ENCODE peak calls at places on chromosomes 16 and 17, in four cellular contexts. One of them, this sample, is unnamed.

GRCh38 chr16:8848939-8849391 is 19.8 kb downstream of the CARHSP1 start:
- DNase-seq in GM12878: no peak
- DNase-seq in A549: no peak
- DNase-seq in K562: no peak
- DNase-seq in this sample: no peak

GRCh38 chr17:8140413-8141029 is 11.7 kb downstream of the PER1 start:
- DNase-seq in K562: no peak
- DNase-seq in A549: no peak
- DNase-seq in GM12878: no peak
- DNase-seq in this sample: no peak

GRCh38 chr17:65953316-65954147 is 238.4 kb downstream of the CEP112 start:
- DNase-seq in K562: no peak
- DNase-seq in GM12878: no peak
- DNase-seq in A549: no peak
- DNase-seq in this sample: peak

GRCh38 chr17:44221072-44221861 is 1.8 kb upstream of the UBTF start:
- DNase-seq in K562: peak
- DNase-seq in GM12878: no peak
- DNase-seq in A549: peak
- DNase-seq in this sample: peak

GRCh38 chr16:4290236-4290830 is 17.5 kb upstream of the TFAP4 start:
- DNase-seq in A549: peak
- DNase-seq in GM12878: no peak
- DNase-seq in K562: no peak
- DNase-seq in this sample: peak

GRCh38 chr16:24497405-24497804 is 42.0 kb upstream of the RBBP6 start:
- DNase-seq in K562: no peak
- DNase-seq in A549: no peak
- DNase-seq in GM12878: no peak
- DNase-seq in this sample: no peak

GRCh38 chr17:81537856-81538555 is 9.8 kb downstream of the FSCN2 start:
- DNase-seq in GM12878: no peak
- DNase-seq in K562: no peak
- DNase-seq in A549: no peak
- DNase-seq in this sample: no peak

GRCh38 chr16:68229431-68230175 is 6.3 kb downstream of the ESRP2 start:
- DNase-seq in GM12878: no peak
- DNase-seq in A549: peak
- DNase-seq in K562: peak
- DNase-seq in this sample: peak

GRCh38 chr16:76653390-76654026 is 376.3 kb downstream of the CNTNAP4 start:
- DNase-seq in GM12878: peak
- DNase-seq in K562: peak
- DNase-seq in A549: peak
- DNase-seq in this sample: peak

GRCh38 chr16:69865701-69866100 is 85.4 kb upstream of the CLEC18A start:
- DNase-seq in K562: peak
- DNase-seq in GM12878: no peak
- DNase-seq in A549: no peak
- DNase-seq in this sample: peak

GRCh38 chr16:81276323-81276722 is 37.8 kb downstream of the BCO1 start:
- DNase-seq in K562: no peak
- DNase-seq in GM12878: no peak
- DNase-seq in A549: no peak
- DNase-seq in this sample: no peak

GRCh38 chr17:63490321-63490720 is 13.5 kb downstream of the ACE start:
- DNase-seq in GM12878: no peak
- DNase-seq in A549: no peak
- DNase-seq in K562: no peak
- DNase-seq in this sample: no peak

GRCh38 chr16:3013491-3013951 is 798 bp downstream of the CLDN9 start:
- DNase-seq in K562: no peak
- DNase-seq in GM12878: no peak
- DNase-seq in A549: no peak
- DNase-seq in this sample: no peak

GRCh38 chr16:88454315-88455057 is 1.4 kb downstream of the ZFPM1 start:
- DNase-seq in GM12878: no peak
- DNase-seq in K562: no peak
- DNase-seq in A549: peak
- DNase-seq in this sample: no peak

DNA sequence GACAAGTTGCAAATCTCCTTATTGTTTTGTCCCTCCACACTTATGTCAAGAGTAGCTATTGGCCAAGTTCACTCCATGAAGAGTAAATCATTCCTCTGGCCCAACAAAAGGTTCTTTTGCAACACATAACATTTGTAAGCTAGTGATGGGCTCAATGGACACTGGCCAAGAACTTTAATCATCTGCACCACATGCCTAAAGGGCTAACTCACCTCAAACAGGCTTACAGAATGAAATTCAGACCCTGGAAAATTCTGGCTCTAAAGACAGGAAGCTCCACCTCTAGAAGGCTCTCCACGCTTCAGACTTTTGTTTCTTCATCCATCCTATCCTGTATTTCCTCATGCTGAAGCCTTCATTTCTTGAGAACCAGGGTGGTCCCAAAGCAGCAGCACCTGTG is 10.9 kb upstream of the ANKFN1 start:
- DNase-seq in A549: no peak
- DNase-seq in GM12878: no peak
- DNase-seq in K562: no peak
- DNase-seq in this sample: no peak
- TF ChIP-seq MYC in A549: no peak
- TF ChIP-seq MYC in GM12878: no peak
- TF ChIP-seq MYC in K562: no peak
- TF ChIP-seq MYC in this sample: no peak

GRCh38 chr16:17328971-17329370 is 141.8 kb downstream of the XYLT1 start:
- DNase-seq in A549: no peak
- DNase-seq in GM12878: no peak
- DNase-seq in K562: no peak
- DNase-seq in this sample: no peak
- TF ChIP-seq CEBPB in A549: no peak
- TF ChIP-seq CEBPB in GM12878: no peak
- TF ChIP-seq CEBPB in K562: no peak
- TF ChIP-seq CEBPB in this sample: no peak

GRCh38 chr17:79473111-79473835 is 137.6 kb downstream of the RBFOX3 start:
- DNase-seq in K562: peak
- DNase-seq in A549: peak
- DNase-seq in GM12878: no peak
- DNase-seq in this sample: peak

GRCh38 chr17:79473836-79474204 is 137.0 kb downstream of the RBFOX3 start:
- DNase-seq in GM12878: no peak
- DNase-seq in K562: no peak
- DNase-seq in A549: no peak
- DNase-seq in this sample: no peak

GRCh38 chr17:79466562-79467350 is 144.1 kb downstream of the RBFOX3 start:
- DNase-seq in GM12878: no peak
- DNase-seq in A549: no peak
- DNase-seq in K562: no peak
- DNase-seq in this sample: no peak

GRCh38 chr17:79468183-79468944 is 142.5 kb downstream of the RBFOX3 start:
- DNase-seq in A549: no peak
- DNase-seq in GM12878: no peak
- DNase-seq in K562: no peak
- DNase-seq in this sample: no peak

DNA sequence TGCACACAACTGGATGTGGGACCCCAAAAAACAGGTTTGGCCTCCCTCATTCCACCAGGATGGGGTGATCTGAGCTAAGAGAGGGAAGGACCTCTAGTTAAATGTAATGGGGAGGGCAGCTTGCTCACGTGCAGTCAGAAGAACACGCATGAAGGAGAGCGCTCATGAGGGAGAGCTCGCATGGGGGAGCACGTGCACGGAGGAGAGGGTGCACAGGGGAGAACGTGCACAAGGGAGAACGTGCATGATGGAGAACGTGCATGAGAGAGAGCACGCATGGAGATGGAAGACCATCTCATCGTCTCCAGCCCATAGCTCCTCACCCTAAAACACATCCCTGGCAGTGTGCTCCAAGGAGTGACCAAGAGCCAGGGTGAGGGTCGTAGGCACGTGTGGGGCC is 141.2 kb downstream of the RBFOX3 start:
- DNase-seq in A549: no peak
- DNase-seq in K562: no peak
- DNase-seq in GM12878: no peak
- DNase-seq in this sample: no peak
- TF ChIP-seq MYC in A549: no peak
- TF ChIP-seq MYC in K562: no peak
- TF ChIP-seq MYC in GM12878: no peak
- TF ChIP-seq MYC in this sample: no peak

GRCh38 chr17:38461683-38462082 is 33.4 kb downstream of the ARHGAP23 start:
- DNase-seq in GM12878: no peak
- DNase-seq in K562: no peak
- DNase-seq in A549: no peak
- DNase-seq in this sample: no peak
- TF ChIP-seq CEBPB in GM12878: no peak
- TF ChIP-seq CEBPB in K562: no peak
- TF ChIP-seq CEBPB in A549: no peak
- TF ChIP-seq CEBPB in this sample: no peak

GRCh38 chr17:4599505-4600281 is 15.4 kb downstream of the SMTNL2 start:
- DNase-seq in A549: no peak
- DNase-seq in GM12878: no peak
- DNase-seq in K562: peak
- DNase-seq in this sample: peak
- TF ChIP-seq MYC in A549: no peak
- TF ChIP-seq MYC in GM12878: no peak
- TF ChIP-seq MYC in K562: no peak
- TF ChIP-seq MYC in this sample: no peak

DNA sequence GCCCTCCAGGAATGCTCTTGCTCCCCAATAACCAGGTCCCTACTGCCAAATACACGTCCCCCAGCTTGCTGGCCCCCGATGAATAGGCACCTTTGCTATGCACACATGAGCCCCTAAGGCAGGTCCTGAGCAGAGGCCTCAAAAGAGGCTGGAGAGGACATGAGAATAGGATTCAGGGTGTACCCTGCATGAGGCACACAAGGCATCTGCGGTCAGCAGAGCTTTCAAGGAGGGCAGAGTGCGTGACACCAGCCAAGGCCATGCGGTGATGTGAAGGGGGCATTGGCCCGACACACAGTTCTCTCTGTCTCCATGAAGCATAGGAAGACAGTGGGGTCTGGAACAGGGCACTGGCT is 6.9 kb downstream of the SEZ6L2 start:
- DNase-seq in GM12878: no peak
- DNase-seq in K562: no peak
- DNase-seq in A549: no peak
- DNase-seq in this sample: no peak
- TF ChIP-seq CEBPB in GM12878: no peak
- TF ChIP-seq CEBPB in K562: no peak
- TF ChIP-seq CEBPB in A549: no peak
- TF ChIP-seq CEBPB in this sample: no peak

DNA sequence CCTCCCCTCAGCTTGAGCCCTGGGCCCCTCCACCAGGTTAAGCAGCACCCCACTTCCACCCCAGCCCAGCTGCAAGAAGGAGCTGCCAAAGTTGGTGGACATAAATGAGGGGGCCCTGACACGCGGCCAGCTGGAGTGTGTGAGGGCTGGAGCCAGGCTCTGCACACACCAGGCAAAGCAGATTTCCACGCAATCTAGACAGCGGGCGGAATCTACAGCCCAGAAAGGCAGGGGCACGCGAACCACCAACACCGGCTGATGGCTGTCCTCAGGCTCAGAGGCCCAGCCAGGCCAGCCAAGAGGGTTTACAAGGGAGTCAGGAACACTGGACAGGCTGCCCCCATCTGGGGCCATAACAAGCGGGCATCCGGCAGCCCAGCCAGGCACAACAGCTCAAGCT is 171.2 kb downstream of the ZNF423 start:
- DNase-seq in GM12878: no peak
- DNase-seq in A549: no peak
- DNase-seq in K562: no peak
- DNase-seq in this sample: no peak
- TF ChIP-seq MYC in GM12878: no peak
- TF ChIP-seq MYC in A549: no peak
- TF ChIP-seq MYC in K562: no peak
- TF ChIP-seq MYC in this sample: no peak

GRCh38 chr16:59591480-59591879 is 857.4 kb upstream of the GOT2 start:
- DNase-seq in K562: no peak
- DNase-seq in A549: no peak
- DNase-seq in GM12878: no peak
- DNase-seq in this sample: no peak

GRCh38 chr16:59597269-59597668 is 863.2 kb upstream of the GOT2 start:
- DNase-seq in K562: no peak
- DNase-seq in GM12878: no peak
- DNase-seq in A549: no peak
- DNase-seq in this sample: no peak

DNA sequence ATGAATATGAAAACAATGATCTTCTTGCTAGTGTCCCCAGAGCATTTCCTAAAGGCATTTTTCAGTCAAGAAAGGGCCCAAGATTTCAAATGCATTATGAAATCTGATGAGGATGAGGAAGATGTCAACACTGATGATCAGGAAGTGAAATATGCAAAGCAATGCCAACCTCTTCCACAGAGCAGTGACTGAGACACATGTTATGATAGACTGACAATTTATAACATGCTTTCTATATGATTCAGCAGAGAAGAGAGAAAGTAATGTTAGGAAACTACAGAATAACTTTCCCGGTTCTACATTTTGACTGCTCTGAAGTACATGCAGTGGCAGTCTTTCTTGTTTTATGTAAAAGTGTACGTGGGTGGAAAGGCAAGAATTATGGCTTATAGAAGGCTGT is 859.1 kb upstream of the GOT2 start:
- DNase-seq in GM12878: no peak
- DNase-seq in K562: no peak
- DNase-seq in A549: no peak
- DNase-seq in this sample: no peak
- TF ChIP-seq CEBPB in GM12878: no peak
- TF ChIP-seq CEBPB in K562: no peak
- TF ChIP-seq CEBPB in A549: no peak
- TF ChIP-seq CEBPB in this sample: no peak

This sample was measured in HepG2.